ENCODE peak calls at places on chromosomes 13 and 19, in seven cellular contexts. One of them, this sample, is unnamed.

GRCh38 chr19:13057147-13057572 is 45.5 kb downstream of the LYL1 start:
- DNase-seq in GM10248: no peak
- DNase-seq in AG09309: no peak
- DNase-seq in AG04449: no peak
- DNase-seq in MCF 10A: no peak
- DNase-seq in cardiac fibroblast: no peak
- DNase-seq in cardiac muscle cell: no peak
- DNase-seq in this sample: no peak

GRCh38 chr13:104357174-104357573 is 1291.0 kb upstream of the SLC10A2 start:
- DNase-seq in GM10248: no peak
- DNase-seq in AG09309: no peak
- DNase-seq in AG04449: no peak
- DNase-seq in MCF 10A: no peak
- DNase-seq in cardiac fibroblast: peak
- DNase-seq in cardiac muscle cell: peak
- DNase-seq in this sample: no peak

GRCh38 chr13:45713106-45713690 is 11.1 kb downstream of the CBY2 start:
- DNase-seq in GM10248: no peak
- DNase-seq in AG09309: no peak
- DNase-seq in AG04449: no peak
- DNase-seq in MCF 10A: no peak
- DNase-seq in cardiac fibroblast: no peak
- DNase-seq in cardiac muscle cell: no peak
- DNase-seq in this sample: no peak

GRCh38 chr13:97797553-97797952 is 155.9 kb upstream of the IPO5 start:
- DNase-seq in GM10248: no peak
- DNase-seq in AG09309: no peak
- DNase-seq in AG04449: no peak
- DNase-seq in MCF 10A: peak
- DNase-seq in cardiac fibroblast: no peak
- DNase-seq in cardiac muscle cell: no peak
- DNase-seq in this sample: no peak

GRCh38 chr19:3557461-3558248 is at the start of gene MFSD12:
- DNase-seq in GM10248: peak
- DNase-seq in AG09309: peak
- DNase-seq in AG04449: peak
- DNase-seq in MCF 10A: peak
- DNase-seq in cardiac fibroblast: peak
- DNase-seq in cardiac muscle cell: peak
- DNase-seq in this sample: peak

GRCh38 chr19:572891-573825 is 762 bp downstream of the BSG start:
- DNase-seq in GM10248: no peak
- DNase-seq in AG09309: no peak
- DNase-seq in AG04449: no peak
- DNase-seq in MCF 10A: peak
- DNase-seq in cardiac fibroblast: peak
- DNase-seq in cardiac muscle cell: peak
- DNase-seq in this sample: peak

GRCh38 chr19:14764401-14764800 is 14.0 kb downstream of the ADGRE2 start:
- DNase-seq in GM10248: no peak
- DNase-seq in AG09309: no peak
- DNase-seq in AG04449: no peak
- DNase-seq in MCF 10A: no peak
- DNase-seq in cardiac fibroblast: no peak
- DNase-seq in cardiac muscle cell: no peak
- DNase-seq in this sample: no peak

GRCh38 chr19:42294471-42295137 is 7.3 kb upstream of the PRR19 start:
- DNase-seq in GM10248: no peak
- DNase-seq in AG09309: no peak
- DNase-seq in AG04449: no peak
- DNase-seq in MCF 10A: no peak
- DNase-seq in cardiac fibroblast: no peak
- DNase-seq in cardiac muscle cell: no peak
- DNase-seq in this sample: no peak

GRCh38 chr19:35712910-35713845 is 4.6 kb upstream of the KMT2B start:
- DNase-seq in GM10248: peak
- DNase-seq in AG09309: no peak
- DNase-seq in AG04449: no peak
- DNase-seq in MCF 10A: no peak
- DNase-seq in cardiac fibroblast: no peak
- DNase-seq in cardiac muscle cell: no peak
- DNase-seq in this sample: no peak

GRCh38 chr19:35713904-35714440 is 3.8 kb upstream of the KMT2B start:
- DNase-seq in GM10248: no peak
- DNase-seq in AG09309: no peak
- DNase-seq in AG04449: no peak
- DNase-seq in MCF 10A: no peak
- DNase-seq in cardiac fibroblast: no peak
- DNase-seq in cardiac muscle cell: no peak
- DNase-seq in this sample: no peak

GRCh38 chr19:35715981-35716734 is 1.6 kb upstream of the KMT2B start:
- DNase-seq in GM10248: no peak
- DNase-seq in AG09309: no peak
- DNase-seq in AG04449: no peak
- DNase-seq in MCF 10A: no peak
- DNase-seq in cardiac fibroblast: no peak
- DNase-seq in cardiac muscle cell: no peak
- DNase-seq in this sample: no peak

GRCh38 chr19:35715355-35715809 is 2.4 kb upstream of the KMT2B start:
- DNase-seq in GM10248: no peak
- DNase-seq in AG09309: no peak
- DNase-seq in AG04449: no peak
- DNase-seq in MCF 10A: no peak
- DNase-seq in cardiac fibroblast: no peak
- DNase-seq in cardiac muscle cell: no peak
- DNase-seq in this sample: no peak

DNA sequence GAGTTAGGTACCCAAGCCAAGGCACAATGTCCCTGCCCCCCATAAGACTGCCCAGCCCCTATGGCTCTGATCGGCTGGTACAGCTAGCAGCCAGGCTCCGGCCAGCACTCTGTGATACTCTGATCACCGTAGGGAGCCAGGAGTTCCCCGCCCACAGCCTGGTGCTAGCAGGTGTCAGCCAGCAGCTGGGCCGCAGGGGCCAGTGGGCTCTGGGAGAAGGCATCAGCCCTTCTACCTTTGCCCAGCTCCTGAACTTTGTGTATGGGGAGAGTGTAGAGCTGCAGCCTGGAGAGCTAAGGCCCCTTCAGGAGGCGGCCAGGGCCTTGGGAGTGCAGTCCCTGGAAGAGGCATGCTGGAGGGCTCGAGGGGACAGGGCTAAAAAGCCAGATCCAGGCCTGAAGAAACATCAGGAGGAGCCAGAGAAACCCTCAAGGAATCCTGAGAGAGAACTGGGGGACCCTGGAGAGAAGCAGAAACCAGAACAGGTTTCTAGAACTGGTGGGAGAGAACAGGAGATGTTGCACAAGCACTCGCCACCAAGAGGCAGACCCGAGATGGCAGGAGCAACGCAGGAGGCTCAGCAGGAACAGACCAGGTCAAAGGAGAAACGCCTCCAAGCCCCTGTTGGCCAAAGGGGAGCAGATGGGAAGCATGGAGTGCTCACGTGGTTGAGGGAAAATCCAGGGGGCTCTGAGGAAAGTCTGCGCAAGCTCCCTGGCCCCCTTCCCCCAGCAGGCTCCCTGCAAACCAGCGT is 3.0 kb upstream of the KMT2B start:
- DNase-seq in GM10248: peak
- DNase-seq in AG09309: no peak
- DNase-seq in AG04449: no peak
- DNase-seq in MCF 10A: no peak
- DNase-seq in cardiac fibroblast: no peak
- DNase-seq in cardiac muscle cell: no peak
- DNase-seq in this sample: no peak
- TF ChIP-seq CTCF in GM10248: peak
- TF ChIP-seq CTCF in AG09309: no peak
- TF ChIP-seq CTCF in AG04449: no peak
- TF ChIP-seq CTCF in MCF 10A: no peak
- TF ChIP-seq CTCF in cardiac fibroblast: no peak
- TF ChIP-seq CTCF in cardiac muscle cell: no peak
- TF ChIP-seq CTCF in this sample: no peak

GRCh38 chr13:50248537-50249521 is 233.6 kb downstream of the KCNRG start:
- DNase-seq in GM10248: no peak
- DNase-seq in AG09309: no peak
- DNase-seq in AG04449: no peak
- DNase-seq in MCF 10A: no peak
- DNase-seq in cardiac fibroblast: no peak
- DNase-seq in cardiac muscle cell: no peak
- DNase-seq in this sample: no peak
- TF ChIP-seq CTCF in GM10248: no peak
- TF ChIP-seq CTCF in AG09309: no peak
- TF ChIP-seq CTCF in AG04449: no peak
- TF ChIP-seq CTCF in MCF 10A: no peak
- TF ChIP-seq CTCF in cardiac fibroblast: no peak
- TF ChIP-seq CTCF in cardiac muscle cell: no peak
- TF ChIP-seq CTCF in this sample: no peak

DNA sequence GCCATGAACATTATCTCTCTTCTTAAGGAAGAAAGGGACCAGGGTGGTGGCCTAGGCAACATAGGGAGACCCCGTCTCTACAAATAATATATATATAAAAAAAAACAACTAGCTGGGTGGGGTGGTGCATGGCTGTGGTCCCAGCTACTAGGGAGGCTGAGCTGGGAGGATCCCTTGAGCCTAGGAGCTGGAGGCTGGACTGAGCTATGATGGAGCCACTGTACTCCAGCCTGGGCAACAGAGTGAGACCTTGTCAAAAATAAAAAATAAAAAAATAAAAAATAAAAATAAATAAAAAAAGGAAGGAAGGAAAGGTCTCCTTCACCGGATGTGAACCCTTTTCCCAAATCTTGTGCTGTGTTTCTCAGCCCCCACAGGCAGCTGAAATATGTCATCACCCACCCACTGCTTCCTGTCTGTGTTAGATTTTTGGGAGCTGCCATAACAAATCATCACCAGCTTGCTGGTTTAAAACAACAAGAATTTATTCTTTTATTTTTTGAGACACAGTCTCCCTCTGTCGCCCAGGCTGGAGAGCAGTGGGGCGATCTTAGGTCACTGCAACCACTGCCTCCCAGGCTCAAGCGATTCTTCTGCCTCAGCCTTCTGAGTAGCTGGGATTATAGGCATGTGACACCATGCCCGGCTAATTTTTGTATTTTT is 9.5 kb upstream of the TSPAN16 start:
- DNase-seq in GM10248: no peak
- DNase-seq in AG09309: no peak
- DNase-seq in AG04449: no peak
- DNase-seq in MCF 10A: peak
- DNase-seq in cardiac fibroblast: peak
- DNase-seq in cardiac muscle cell: peak
- DNase-seq in this sample: no peak
- TF ChIP-seq CTCF in GM10248: peak
- TF ChIP-seq CTCF in AG09309: peak
- TF ChIP-seq CTCF in AG04449: no peak
- TF ChIP-seq CTCF in MCF 10A: no peak
- TF ChIP-seq CTCF in cardiac fibroblast: peak
- TF ChIP-seq CTCF in cardiac muscle cell: peak
- TF ChIP-seq CTCF in this sample: no peak

DNA sequence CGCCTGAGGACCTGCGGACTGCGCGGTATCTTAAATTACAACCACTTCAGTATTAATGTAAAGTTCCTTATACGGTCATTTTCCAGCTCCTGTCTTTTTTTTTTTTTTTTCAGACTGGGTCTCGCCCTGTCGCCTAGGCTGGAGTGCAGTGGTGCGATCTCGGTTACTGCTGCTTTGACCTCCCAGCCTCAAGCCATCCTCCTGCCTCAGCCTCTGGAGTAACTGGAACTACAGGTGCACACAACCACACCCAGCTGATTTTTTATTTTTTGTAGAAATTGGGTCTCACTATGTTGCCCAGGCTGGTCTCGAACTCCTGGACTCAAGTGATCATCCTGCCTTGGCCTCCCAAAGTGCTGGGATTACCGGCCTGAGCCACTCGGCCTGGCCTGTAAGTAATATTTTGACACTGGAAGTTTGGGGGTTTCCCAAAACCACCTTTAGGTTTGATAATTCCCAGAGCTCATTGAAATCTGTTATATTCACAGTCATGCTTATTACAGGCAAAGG is 406 bp upstream of the EID2B start:
- DNase-seq in GM10248: no peak
- DNase-seq in AG09309: no peak
- DNase-seq in AG04449: no peak
- DNase-seq in MCF 10A: no peak
- DNase-seq in cardiac fibroblast: no peak
- DNase-seq in cardiac muscle cell: no peak
- DNase-seq in this sample: no peak
- TF ChIP-seq CTCF in GM10248: no peak
- TF ChIP-seq CTCF in AG09309: no peak
- TF ChIP-seq CTCF in AG04449: no peak
- TF ChIP-seq CTCF in MCF 10A: no peak
- TF ChIP-seq CTCF in cardiac fibroblast: no peak
- TF ChIP-seq CTCF in cardiac muscle cell: no peak
- TF ChIP-seq CTCF in this sample: no peak

GRCh38 chr13:23578411-23579071 is 8.3 kb downstream of the TNFRSF19 start:
- DNase-seq in GM10248: peak
- DNase-seq in AG09309: no peak
- DNase-seq in AG04449: no peak
- DNase-seq in MCF 10A: peak
- DNase-seq in cardiac fibroblast: peak
- DNase-seq in cardiac muscle cell: peak
- DNase-seq in this sample: no peak
- TF ChIP-seq CTCF in GM10248: peak
- TF ChIP-seq CTCF in AG09309: peak
- TF ChIP-seq CTCF in AG04449: peak
- TF ChIP-seq CTCF in MCF 10A: peak
- TF ChIP-seq CTCF in cardiac fibroblast: peak
- TF ChIP-seq CTCF in cardiac muscle cell: peak
- TF ChIP-seq CTCF in this sample: peak

GRCh38 chr13:106867249-106867648 is 299.3 kb upstream of the ARGLU1 start:
- DNase-seq in GM10248: no peak
- DNase-seq in AG09309: no peak
- DNase-seq in AG04449: no peak
- DNase-seq in MCF 10A: no peak
- DNase-seq in cardiac fibroblast: no peak
- DNase-seq in cardiac muscle cell: peak
- DNase-seq in this sample: no peak
- TF ChIP-seq CTCF in GM10248: no peak
- TF ChIP-seq CTCF in AG09309: no peak
- TF ChIP-seq CTCF in AG04449: no peak
- TF ChIP-seq CTCF in MCF 10A: no peak
- TF ChIP-seq CTCF in cardiac fibroblast: no peak
- TF ChIP-seq CTCF in cardiac muscle cell: no peak
- TF ChIP-seq CTCF in this sample: no peak

DNA sequence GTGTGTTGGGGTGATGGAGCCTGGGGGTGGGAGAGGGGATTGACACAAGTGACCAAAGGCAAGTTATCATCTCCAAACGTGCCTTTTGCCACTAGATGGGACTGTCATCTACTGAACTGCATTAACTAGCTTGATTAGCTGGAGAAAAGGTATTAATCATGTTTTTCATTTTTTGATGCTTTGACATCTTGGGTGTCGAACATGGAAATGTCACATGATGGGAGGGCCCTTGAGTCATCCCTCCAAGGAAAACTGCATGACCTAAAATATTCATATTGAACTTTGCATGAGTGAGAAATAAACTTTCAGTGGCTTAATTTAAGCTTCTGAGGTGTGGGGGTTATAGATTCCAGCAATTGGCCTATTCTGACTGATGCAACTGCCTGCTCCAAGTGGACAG is 73.3 kb downstream of the ALOX5AP start:
- DNase-seq in GM10248: no peak
- DNase-seq in AG09309: no peak
- DNase-seq in AG04449: no peak
- DNase-seq in MCF 10A: no peak
- DNase-seq in cardiac fibroblast: no peak
- DNase-seq in cardiac muscle cell: no peak
- DNase-seq in this sample: no peak
- TF ChIP-seq CTCF in GM10248: peak
- TF ChIP-seq CTCF in AG09309: peak
- TF ChIP-seq CTCF in AG04449: no peak
- TF ChIP-seq CTCF in MCF 10A: no peak
- TF ChIP-seq CTCF in cardiac fibroblast: no peak
- TF ChIP-seq CTCF in cardiac muscle cell: no peak
- TF ChIP-seq CTCF in this sample: no peak